ENCODE peak calls at places on chromosomes 7 and 10, in eight cellular contexts. M is tibial artery, Y is tibial nerve, P is ovary, Z is transverse colon, S is H1, U is GM23248, R is OCI-LY7. B is an unnamed sample. For H3K36me3, the result is how much of the 10 kb centered on the place peaks cover.

GRCh38 chr10:103854265-103854686 is 1.1 kb downstream of the SH3PXD2A start:
- DNase-seq in M (peak), Y (no peak), P (peak), Z (peak), S (peak), U (no peak), R (no peak), B (no peak)

GRCh38 chr7:15007507-15007906 is 105.0 kb upstream of the DGKB start:
- DNase-seq in M (no peak), Y (no peak), P (no peak), Z (no peak), S (peak), U (no peak), R (no peak), B (no peak)

GRCh38 chr10:90288403-90288933 is 569.4 kb downstream of the HTR7 start:
- DNase-seq in M (no peak), Y (no peak), P (no peak), Z (no peak), S (no peak), U (no peak), R (no peak), B (no peak)

GRCh38 chr7:122412886-122413285 is 108.3 kb upstream of the FEZF1 start:
- DNase-seq in M (no peak), Y (peak), P (peak), Z (no peak), S (no peak), U (peak), R (no peak), B (no peak)

GRCh38 chr7:123994449-123994848 is 38.4 kb downstream of the TMEM229A start:
- DNase-seq in M (no peak), Y (no peak), P (no peak), Z (no peak), S (no peak), U (no peak), R (no peak), B (no peak)

GRCh38 chr10:1323951-1324350 is 267.8 kb downstream of the WDR37 start:
- DNase-seq in M (no peak), Y (no peak), P (no peak), Z (no peak), S (no peak), U (no peak), R (no peak), B (no peak)

GRCh38 chr10:74755273-74755672 is 71.1 kb upstream of the KAT6B start:
- DNase-seq in M (peak), Y (no peak), P (no peak), Z (no peak), S (no peak), U (no peak), R (no peak), B (no peak)

GRCh38 chr7:108331971-108332370 is 124.3 kb downstream of the NRCAM start:
- DNase-seq in M (no peak), Y (no peak), P (no peak), Z (no peak), S (no peak), U (no peak), R (no peak), B (no peak)

GRCh38 chr7:136071106-136071505 is 93.9 kb upstream of the MTPN start:
- DNase-seq in M (no peak), Y (no peak), P (no peak), Z (no peak), S (no peak), U (peak), R (no peak), B (no peak)

GRCh38 chr7:151168022-151168786 is 710 bp upstream of the GBX1 start:
- DNase-seq in M (no peak), Y (no peak), P (no peak), Z (peak), S (peak), U (peak), R (peak), B (peak)

GRCh38 chr10:124590216-124591122 is 128.8 kb downstream of the LHPP start:
- DNase-seq in M (no peak), Y (no peak), P (peak), Z (no peak), S (no peak), U (no peak), R (no peak), B (peak)

GRCh38 chr10:119025336-119025735 is 4.2 kb upstream of the NANOS1 start:
- DNase-seq in M (peak), Y (no peak), P (no peak), Z (peak), S (no peak), U (peak), R (no peak), B (no peak)

GRCh38 chr10:633279-634245 is 55.9 kb downstream of the DIP2C start:
- DNase-seq in M (peak), Y (no peak), P (no peak), Z (no peak), S (no peak), U (no peak), R (no peak), B (no peak)

GRCh38 chr10:113854757-113855626 is 531 bp downstream of the NHLRC2 start:
- DNase-seq in M (peak), Y (peak), P (peak), Z (peak), S (peak), U (peak), R (peak), B (peak)

GRCh38 chr7:69245646-69246045 is 352.6 kb upstream of the AUTS2 start:
- DNase-seq in M (no peak), Y (no peak), P (no peak), Z (no peak), S (no peak), U (no peak), R (no peak), B (no peak)

GRCh38 chr10:86899670-86900276 is 57.6 kb downstream of the MMRN2 start:
- DNase-seq in M (peak), Y (peak), P (peak), Z (peak), S (no peak), U (peak), R (peak), B (no peak)

GRCh38 chr7:69430502-69431145 is 167.7 kb upstream of the AUTS2 start:
- DNase-seq in M (no peak), Y (peak), P (peak), Z (peak), S (peak), U (peak), R (peak), B (no peak)

GRCh38 chr10:25130911-25131310 is 43.9 kb upstream of the GPR158 start:
- DNase-seq in M (no peak), Y (no peak), P (no peak), Z (no peak), S (no peak), U (peak), R (no peak), B (no peak)

GRCh38 chr10:88793747-88794299 is 8.7 kb upstream of the LIPM start:
- DNase-seq in M (no peak), Y (no peak), P (no peak), Z (no peak), S (no peak), U (peak), R (no peak), B (peak)

GRCh38 chr10:4080225-4080624 is 295.2 kb upstream of the KLF6 start:
- DNase-seq in M (no peak), Y (no peak), P (no peak), Z (no peak), S (no peak), U (no peak), R (no peak), B (peak)

GRCh38 chr10:110530131-110530831 is 32.6 kb downstream of the DUSP5 start:
- DNase-seq in M (peak), Y (peak), P (no peak), Z (no peak), S (peak), U (peak), R (no peak), B (no peak)

GRCh38 chr10:72029414-72029813 is 58.9 kb downstream of the SPOCK2 start:
- DNase-seq in M (no peak), Y (no peak), P (no peak), Z (no peak), S (no peak), U (no peak), R (no peak), B (no peak)

GRCh38 chr7:134920026-134920758 is 66.1 kb upstream of the AGBL3 start:
- DNase-seq in M (no peak), Y (no peak), P (no peak), Z (no peak), S (no peak), U (peak), R (no peak), B (no peak)

GRCh38 chr10:3172081-3172445 is 519 bp downstream of the PITRM1 start:
- DNase-seq in M (no peak), Y (peak), P (no peak), Z (peak), S (no peak), U (peak), R (no peak), B (no peak)

GRCh38 chr10:133336131-133337078 is at the start of gene CALY:
- DNase-seq in M (no peak), Y (no peak), P (no peak), Z (peak), S (peak), U (peak), R (no peak), B (peak)

GRCh38 chr10:50392966-50393718 is 141.8 kb upstream of the ASAH2 start:
- DNase-seq in M (no peak), Y (no peak), P (no peak), Z (no peak), S (no peak), U (no peak), R (no peak), B (no peak)

DNA sequence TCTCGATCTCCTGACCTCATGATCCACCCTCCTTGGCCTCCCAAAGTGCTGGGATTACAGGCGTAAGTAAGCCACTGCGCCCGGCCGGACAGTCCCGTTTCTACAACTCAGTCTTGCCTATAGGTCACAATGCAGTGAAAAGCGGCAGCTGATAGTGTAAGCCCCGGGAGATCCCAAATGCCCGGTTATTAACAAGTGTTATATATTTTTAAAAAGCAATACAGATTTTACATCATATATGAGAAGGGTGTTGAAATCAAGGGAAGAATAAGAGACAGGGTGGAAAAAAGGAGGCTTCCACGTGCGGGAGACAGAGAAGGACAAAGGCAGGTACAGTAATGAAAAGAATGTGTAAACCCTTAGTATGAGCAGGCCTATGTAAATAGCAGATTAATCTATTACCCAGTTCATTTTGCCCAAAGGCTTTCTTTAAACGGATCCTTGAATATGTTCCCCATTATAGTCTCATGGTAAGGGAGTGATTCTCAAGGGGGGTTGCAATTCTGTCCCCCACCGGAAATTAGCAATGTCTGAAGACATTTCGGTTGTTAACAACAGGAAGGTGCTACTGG is 170.8 kb downstream of the PDE1C start:
- DNase-seq in M (no peak), Y (no peak), P (no peak), Z (no peak), S (no peak), U (no peak), R (no peak), B (no peak)
- H3K27ac ChIP-seq in M (no peak), Y (no peak), P (no peak), Z (no peak), S (no peak), U (no peak), R (no peak), B (no peak)

GRCh38 chr10:127003032-127003685 is 97.9 kb downstream of the DOCK1 start:
- DNase-seq in M (no peak), Y (no peak), P (no peak), Z (no peak), S (no peak), U (no peak), R (no peak), B (no peak)
- H3K36me3 ChIP-seq in M (half or more), Y (under half), P (under half), Z (under half), S (under half), U (under half), R (under half), B (under half)

GRCh38 chr7:24464846-24465245 is 108.4 kb upstream of the PALS2 start:
- DNase-seq in M (no peak), Y (no peak), P (no peak), Z (no peak), S (no peak), U (no peak), R (no peak), B (no peak)

GRCh38 chr7:24462984-24463383 is 110.3 kb upstream of the PALS2 start:
- DNase-seq in M (no peak), Y (no peak), P (no peak), Z (no peak), S (no peak), U (no peak), R (no peak), B (no peak)

GRCh38 chr7:24463474-24463873 is 109.8 kb upstream of the PALS2 start:
- DNase-seq in M (no peak), Y (no peak), P (no peak), Z (no peak), S (no peak), U (no peak), R (no peak), B (no peak)

GRCh38 chr7:24466109-24466768 is 107.0 kb upstream of the PALS2 start:
- DNase-seq in M (no peak), Y (no peak), P (no peak), Z (no peak), S (no peak), U (no peak), R (no peak), B (no peak)

GRCh38 chr7:24462117-24462516 is 111.1 kb upstream of the PALS2 start:
- DNase-seq in M (no peak), Y (no peak), P (no peak), Z (no peak), S (no peak), U (no peak), R (no peak), B (no peak)
- H3K27ac ChIP-seq in M (no peak), Y (no peak), P (no peak), Z (no peak), S (no peak), U (no peak), R (no peak), B (no peak)

GRCh38 chr10:34196058-34196433 is 619.0 kb downstream of the PARD3 start:
- DNase-seq in M (no peak), Y (no peak), P (no peak), Z (no peak), S (no peak), U (no peak), R (no peak), B (no peak)

GRCh38 chr10:34195364-34196057 is 619.6 kb downstream of the PARD3 start:
- DNase-seq in M (no peak), Y (no peak), P (no peak), Z (no peak), S (no peak), U (no peak), R (no peak), B (no peak)

GRCh38 chr10:34205452-34205851 is 609.6 kb downstream of the PARD3 start:
- DNase-seq in M (no peak), Y (no peak), P (no peak), Z (no peak), S (no peak), U (no peak), R (no peak), B (no peak)

GRCh38 chr10:34203966-34204630 is 611.0 kb downstream of the PARD3 start:
- DNase-seq in M (no peak), Y (no peak), P (no peak), Z (no peak), S (no peak), U (no peak), R (no peak), B (no peak)

GRCh38 chr10:34200355-34200901 is 614.7 kb downstream of the PARD3 start:
- DNase-seq in M (no peak), Y (no peak), P (no peak), Z (no peak), S (no peak), U (no peak), R (no peak), B (no peak)
- H3K36me3 ChIP-seq in M (under half), Y (under half), P (under half), Z (under half), S (under half), U (under half), R (under half), B (under half)